ENCODE peak calls at places on chromosomes 2 and 18, in eight cellular contexts. C is foreskin fibroblast, V is choroid plexus epithelial cell, X is coronary artery, D is HCT116, B is stomach, A is A673, H is K562. U is an unnamed sample.
A peak's percentile ranks its signal among the peaks of the same experiment; 100 is the strongest.

GRCh38 chr2:196420143-196420542 is 219.4 kb upstream of the CCDC150 start:
- DNase-seq in B (no peak), X (no peak), H (no peak), D (no peak), A (no peak), V (no peak), C (no peak), U (no peak)

GRCh38 chr2:176018708-176019107 is 16.6 kb upstream of the LNPK start:
- DNase-seq in C (peak; percentile 54), A (peak; percentile 34), D (no peak), B (no peak), H (peak; percentile 31), X (no peak), V (no peak), U (no peak)

GRCh38 chr2:152453129-152453642 is 118.2 kb downstream of the FMNL2 start:
- DNase-seq in X (no peak), V (peak; percentile 41), H (no peak), C (no peak), A (no peak), D (no peak), B (no peak), U (peak; percentile 9)

GRCh38 chr2:147006724-147007123 is 838.1 kb upstream of the ACVR2A start:
- DNase-seq in X (no peak), A (no peak), D (no peak), H (no peak), V (peak; percentile 41), C (peak; percentile 57), B (no peak), U (no peak)

GRCh38 chr2:179952658-179953057 is 54.4 kb downstream of the CWC22 start:
- DNase-seq in X (no peak), C (no peak), B (no peak), V (no peak), A (no peak), D (no peak), H (no peak), U (no peak)

GRCh38 chr18:74623047-74623816 is 25.6 kb downstream of the ZNF407 start:
- DNase-seq in C (peak; percentile 67), D (peak; percentile 10), H (no peak), B (no peak), X (no peak), A (no peak), V (peak; percentile 63), U (peak; percentile 6)

GRCh38 chr2:1731963-1732768 is 12.1 kb downstream of the PXDN start:
- DNase-seq in D (no peak), H (no peak), B (peak; percentile 22), C (peak; percentile 94), X (peak; percentile 74), V (peak; percentile 92), A (peak; percentile 82), U (no peak)

GRCh38 chr2:110858993-110859770 is 126.8 kb downstream of the ACOXL start:
- DNase-seq in H (no peak), V (no peak), C (no peak), D (no peak), X (no peak), B (no peak), A (no peak), U (no peak)

GRCh38 chr18:74225193-74225840 is 66.4 kb downstream of the CYB5A start:
- DNase-seq in H (peak; percentile 17), A (no peak), D (no peak), C (peak; percentile 25), V (peak; percentile 73), B (peak; percentile 60), X (no peak), U (peak; percentile 56)

GRCh38 chr2:222669353-222669752 is 2.1 kb upstream of the MOGAT1 start:
- DNase-seq in C (peak; percentile 41), B (no peak), D (no peak), V (no peak), H (no peak), X (no peak), A (no peak), U (no peak)

GRCh38 chr2:176213406-176213805 is 24.9 kb downstream of the HOXD1 start:
- DNase-seq in A (no peak), D (no peak), X (no peak), V (no peak), H (no peak), B (no peak), C (no peak), U (no peak)

DNA sequence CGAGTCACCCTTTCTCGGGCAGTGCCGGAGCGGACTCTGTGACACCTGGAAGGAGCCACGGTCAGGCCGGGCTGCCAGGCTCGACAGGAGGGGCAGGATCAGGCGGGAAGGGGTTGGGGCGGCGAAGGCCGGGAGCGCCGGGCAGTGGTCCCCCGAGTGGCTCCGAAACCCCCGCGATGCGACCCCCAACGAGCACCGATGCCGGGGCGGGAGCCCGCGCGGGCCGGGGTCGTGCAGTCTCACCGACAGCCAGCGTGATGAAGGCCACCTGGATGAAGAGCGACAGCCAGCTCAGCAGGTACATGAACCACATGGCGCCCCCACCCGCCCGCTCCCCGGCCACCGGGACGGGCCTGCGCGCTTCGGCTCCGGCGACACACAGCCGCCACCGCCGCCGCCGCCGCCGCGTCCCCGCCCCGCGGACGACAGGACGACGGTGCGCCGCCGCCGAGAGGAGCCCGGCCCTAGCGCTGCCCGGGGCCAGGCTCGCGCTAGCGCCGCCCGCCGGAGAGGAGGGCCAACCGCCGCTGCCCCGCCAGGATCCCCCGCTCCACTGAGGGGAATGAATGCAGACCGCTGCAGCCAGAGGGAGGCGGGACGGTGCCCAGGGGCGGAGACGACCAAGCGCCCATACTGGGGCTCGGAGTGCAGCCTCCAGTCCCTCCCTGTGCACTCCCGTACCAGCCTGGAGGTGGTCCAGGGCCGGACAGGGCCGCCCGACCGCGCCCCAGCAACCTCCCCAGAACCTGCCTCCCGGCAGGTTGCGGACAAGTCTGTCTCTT is at the start of gene TEX261:
- DNase-seq in H (peak; percentile 91), V (peak; percentile 82), B (peak; percentile 92), X (peak; percentile 93), C (peak; percentile 95), D (peak; percentile 71), A (peak; percentile 94), U (peak; percentile 96)
- TF ChIP-seq CTCF in H (peak; percentile 87), V (peak; percentile 58), B (peak; percentile 47), X (peak; percentile 57), C (peak; percentile 55), D (peak; percentile 55), A (peak; percentile 66), U (no peak)

GRCh38 chr2:45700407-45701013 is 49.0 kb downstream of the PRKCE start:
- DNase-seq in X (no peak), H (no peak), D (no peak), C (no peak), V (no peak), A (no peak), B (no peak), U (no peak)
- TF ChIP-seq CTCF in X (no peak), H (peak; percentile 37), D (no peak), C (no peak), V (no peak), A (no peak), B (no peak), U (no peak)

GRCh38 chr2:237165405-237166276 is 80.0 kb downstream of the COPS8 start:
- DNase-seq in A (peak; percentile 45), D (peak; percentile 35), X (no peak), H (no peak), C (peak; percentile 75), V (peak; percentile 72), B (no peak), U (peak; percentile 52)
- TF ChIP-seq CTCF in A (peak; percentile 62), D (peak; percentile 80), X (no peak), H (peak; percentile 45), C (peak; percentile 82), V (peak; percentile 85), B (no peak), U (peak; percentile 62)

DNA sequence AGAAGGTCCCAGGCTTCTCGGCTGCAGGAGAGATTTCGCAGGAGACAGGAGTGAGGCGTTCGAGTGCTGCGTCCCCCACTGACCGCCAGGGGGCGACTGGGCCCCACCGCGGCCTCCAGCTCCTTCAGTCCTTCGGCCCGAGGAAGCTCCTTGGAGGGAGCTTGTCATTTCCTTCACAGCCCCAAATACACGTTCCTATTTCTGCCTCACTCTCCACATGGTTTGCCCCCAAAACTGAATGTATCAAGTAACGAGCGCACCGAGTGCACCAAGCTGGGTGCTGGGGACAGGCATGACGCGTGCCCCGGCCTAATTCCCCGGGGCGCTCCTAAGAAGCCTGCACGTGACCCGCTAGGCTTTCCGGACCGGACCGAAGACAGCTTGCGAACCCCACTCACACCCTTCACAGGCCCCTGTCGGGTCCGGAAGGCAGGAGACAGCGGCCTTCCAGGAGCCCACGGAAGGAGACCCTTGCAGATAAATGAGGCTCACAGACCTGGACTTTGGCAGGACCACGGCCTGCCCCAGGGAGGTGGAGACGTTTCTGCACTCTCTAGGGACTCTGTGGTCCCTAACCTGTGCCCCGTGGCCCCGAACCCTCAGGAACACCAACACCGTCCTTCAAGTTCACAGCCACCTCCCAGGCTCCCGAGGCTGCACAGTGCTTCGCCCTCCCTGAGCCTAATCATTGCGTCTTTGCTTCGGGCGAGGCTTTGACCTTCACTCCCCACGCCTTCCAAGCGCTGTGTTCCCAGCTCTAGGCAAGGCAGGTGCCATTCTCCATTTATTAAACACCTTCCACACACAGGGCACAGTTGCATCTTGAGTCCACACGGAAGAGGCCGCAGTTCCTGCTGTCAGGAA is 13.0 kb upstream of the FAHD2A start:
- DNase-seq in C (peak; percentile 88), D (peak; percentile 18), B (peak; percentile 67), A (peak; percentile 79), H (peak; percentile 85), V (peak; percentile 76), X (peak; percentile 73), U (peak; percentile 64)
- TF ChIP-seq CTCF in C (peak; percentile 97), D (peak; percentile 93), B (peak; percentile 89), A (peak; percentile 94), H (peak; percentile 93), V (peak; percentile 98), X (peak; percentile 66), U (peak; percentile 81)

GRCh38 chr18:49886891-49887764 is 73.8 kb upstream of the ACAA2 start:
- DNase-seq in V (no peak), X (peak; percentile 35), A (peak; percentile 16), B (no peak), H (no peak), D (peak; percentile 12), C (no peak), U (no peak)
- TF ChIP-seq CTCF in V (peak; percentile 21), X (no peak), A (peak; percentile 41), B (no peak), H (peak; percentile 39), D (peak; percentile 44), C (no peak), U (no peak)

GRCh38 chr18:58787750-58788149 is 76.9 kb upstream of the ZNF532 start:
- DNase-seq in C (no peak), X (no peak), D (no peak), V (no peak), A (no peak), H (no peak), B (no peak), U (no peak)
- TF ChIP-seq CTCF in C (no peak), X (no peak), D (no peak), V (no peak), A (no peak), H (no peak), B (no peak), U (no peak)

DNA sequence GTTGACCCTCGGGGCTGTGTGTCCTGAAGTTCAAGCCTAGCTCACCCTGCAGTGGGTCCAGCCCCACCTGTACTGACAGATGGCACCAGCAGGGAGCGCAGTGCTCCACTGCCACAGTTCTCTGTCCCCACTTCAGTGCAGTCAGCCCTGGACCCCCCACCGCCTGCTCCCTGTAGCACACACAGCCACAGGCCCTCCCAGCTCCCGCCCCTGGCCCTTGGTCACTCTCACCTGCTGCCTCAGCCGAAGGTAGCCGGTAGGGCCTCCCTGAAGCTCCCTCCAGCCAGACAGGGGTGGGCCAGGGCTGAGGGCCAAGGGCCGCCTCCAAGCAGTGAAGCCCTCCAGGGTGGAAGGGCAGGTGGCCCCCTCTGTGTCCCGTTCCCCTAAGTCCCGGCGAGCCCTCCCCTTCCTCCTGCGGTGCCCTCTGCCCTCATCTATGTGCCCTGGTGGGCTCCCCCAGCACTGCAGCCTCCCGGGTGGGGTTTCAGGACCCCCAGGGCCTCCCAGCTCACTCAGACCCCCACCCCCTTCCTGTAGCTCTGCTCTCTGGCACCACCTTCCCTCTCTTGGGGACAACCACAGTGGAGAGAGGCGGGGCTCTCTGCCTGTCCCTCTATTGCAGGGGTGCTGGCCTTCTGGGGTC is 10.8 kb upstream of the ALPP start:
- DNase-seq in X (no peak), B (no peak), D (no peak), V (no peak), H (peak; percentile 38), C (no peak), A (no peak), U (no peak)
- TF ChIP-seq CTCF in X (no peak), B (no peak), D (peak; percentile 35), V (peak; percentile 52), H (peak; percentile 36), C (no peak), A (no peak), U (no peak)